ENCODE peak calls at places on chromosomes 1 and 21, in five cellular contexts. P is brain microvascular endothelial cell, Y is NCI-H460, S is T-helper 2 cell, O is COR-L47. Q is an unnamed sample.

GRCh38 chr1:93680121-93681094 is 1.2 kb downstream of the BCAR3 start:
- DNase-seq in S (no peak), P (peak; percentile 78), Y (peak; percentile 80), O (no peak), Q (peak; percentile 93)

GRCh38 chr1:182628657-182629056 is 24.5 kb upstream of the RGS16 start:
- DNase-seq in S (no peak), Y (no peak), O (no peak), P (no peak), Q (no peak)

GRCh38 chr1:184684285-184685077 is 70.2 kb downstream of the EDEM3 start:
- DNase-seq in S (no peak), O (no peak), Y (no peak), P (no peak), Q (no peak)

GRCh38 chr21:29610960-29611359 is 312.2 kb downstream of the BACH1 start:
- DNase-seq in P (peak; percentile 1), S (no peak), Y (no peak), O (no peak), Q (peak; percentile 92)

GRCh38 chr1:160795951-160796383 is at the start of gene LY9:
- DNase-seq in P (no peak), Y (no peak), O (no peak), S (peak; percentile 33), Q (no peak)

GRCh38 chr1:101474039-101474665 is 237.3 kb downstream of the S1PR1 start:
- DNase-seq in Y (peak; percentile 14), P (no peak), O (peak; percentile 38), S (no peak), Q (no peak)

GRCh38 chr1:202659541-202659940 is 50.7 kb downstream of the SYT2 start:
- DNase-seq in Y (no peak), O (no peak), S (no peak), P (no peak), Q (no peak)

GRCh38 chr21:27649323-27649722 is 682.4 kb upstream of the ADAMTS5 start:
- DNase-seq in Y (no peak), O (no peak), S (no peak), P (peak; percentile 95), Q (peak; percentile 81)

GRCh38 chr1:15833069-15833679 is 14.3 kb upstream of the SPEN start:
- DNase-seq in Y (peak; percentile 34), P (peak; percentile 28), O (peak; percentile 65), S (no peak), Q (peak; percentile 63)

GRCh38 chr1:218671573-218671972 is 326.4 kb downstream of the TGFB2 start:
- DNase-seq in O (peak; percentile 75), S (no peak), Y (no peak), P (no peak), Q (no peak)

GRCh38 chr1:22414244-22414751 is 37.4 kb upstream of the ZBTB40 start:
- DNase-seq in O (peak; percentile 67), P (peak; percentile 76), Y (peak; percentile 73), S (no peak), Q (peak; percentile 17)

GRCh38 chr1:55694297-55694696 is 479.1 kb upstream of the USP24 start:
- DNase-seq in O (no peak), P (peak; percentile 60), Y (no peak), S (no peak), Q (peak; percentile 24)

GRCh38 chr1:51517361-51518032 is 1.6 kb downstream of the EPS15 start:
- DNase-seq in S (no peak), O (no peak), P (no peak), Y (no peak), Q (peak; percentile 41)

GRCh38 chr1:210373878-210374599 is 45.3 kb downstream of the HHAT start:
- DNase-seq in O (peak; percentile 41), Y (peak; percentile 99), P (peak; percentile 95), S (no peak), Q (peak; percentile 86)